ENCODE peak calls at places on chromosomes 1 and 21, in nine cellular contexts. H is left lung; S is T-cell; V is left ventricle myocardium superior; E is heart left ventricle; W is mucosa of descending colon; D is left cardiac atrium; C is stimulated activated memory B cell treated with anti-CD40 and anti-IgM and Interleukin-4, amounts not matched to agents 10 μg/mL and 1 μg/mL and 100 μg/mL, for 72 hours; N is central memory CD8-positive, alpha-beta T cell. G is an unnamed sample.

GRCh38 chr1:153548722-153549695 is at the start of gene S100A3:
- ATAC-seq in S (no peak), C (no peak), H (peak), D (peak), W (no peak), N (no peak), V (peak), E (peak), G (peak)

GRCh38 chr1:205523261-205523890 is 18.9 kb downstream of the CDK18 start:
- ATAC-seq in H (no peak), S (no peak), E (no peak), C (no peak), N (no peak), D (no peak), V (no peak), W (peak), G (no peak)

GRCh38 chr1:98059616-98060015 is 138.8 kb upstream of the DPYD start:
- ATAC-seq in N (no peak), C (no peak), W (no peak), V (no peak), S (no peak), H (no peak), D (no peak), E (no peak), G (no peak)

GRCh38 chr1:241813768-241814270 is 34.2 kb upstream of the EXO1 start:
- ATAC-seq in S (no peak), W (no peak), D (no peak), N (no peak), C (no peak), H (peak), E (no peak), V (no peak), G (no peak)

GRCh38 chr1:177351361-177352108 is 180.8 kb downstream of the BRINP2 start:
- ATAC-seq in H (peak), D (peak), C (no peak), V (no peak), W (peak), N (no peak), E (no peak), S (no peak), G (no peak)

GRCh38 chr1:10975567-10976326 is 36.7 kb upstream of the TARDBP start:
- ATAC-seq in N (no peak), W (peak), D (no peak), C (peak), E (no peak), H (peak), V (peak), S (no peak), G (peak)

GRCh38 chr1:13911697-13912619 is 212.0 kb downstream of the PRDM2 start:
- ATAC-seq in S (no peak), W (no peak), H (peak), N (no peak), E (no peak), V (no peak), C (no peak), D (no peak), G (no peak)

GRCh38 chr21:28393279-28393678 is 599.4 kb downstream of the LTN1 start:
- ATAC-seq in S (no peak), C (no peak), W (peak), H (peak), D (no peak), N (no peak), V (no peak), E (peak), G (peak)

GRCh38 chr1:99548924-99549605 is 96.8 kb upstream of the PALMD start:
- ATAC-seq in D (peak), W (no peak), E (peak), C (no peak), H (no peak), V (peak), S (no peak), N (no peak), G (no peak)

GRCh38 chr1:204093756-204094155 is 20.8 kb downstream of the SOX13 start:
- ATAC-seq in H (no peak), N (no peak), C (no peak), E (no peak), S (no peak), W (no peak), V (no peak), D (no peak), G (no peak)

GRCh38 chr1:12246584-12246983 is 16.8 kb downstream of the VPS13D start:
- ATAC-seq in V (no peak), H (no peak), D (no peak), S (no peak), N (no peak), W (no peak), C (no peak), E (no peak), G (no peak)

GRCh38 chr1:115924730-115925129 is 51.6 kb upstream of the SLC22A15 start:
- ATAC-seq in H (no peak), W (no peak), V (no peak), N (no peak), E (no peak), S (no peak), D (no peak), C (no peak), G (no peak)

GRCh38 chr1:161921990-161922389 is 101.7 kb downstream of the OLFML2B start:
- ATAC-seq in H (no peak), E (no peak), V (no peak), S (no peak), C (no peak), N (no peak), W (no peak), D (no peak), G (no peak)

GRCh38 chr1:57494679-57495078 is 70.8 kb upstream of the DAB1 start:
- ATAC-seq in V (no peak), S (no peak), C (no peak), E (no peak), H (no peak), W (no peak), D (no peak), N (no peak), G (no peak)

GRCh38 chr1:118158918-118159317 is 26.1 kb downstream of the SPAG17 start:
- ATAC-seq in W (no peak), S (no peak), N (no peak), V (no peak), D (no peak), H (peak), C (no peak), E (peak), G (peak)

GRCh38 chr1:17120962-17121837 is 1.9 kb upstream of the PADI2 start:
- ATAC-seq in V (no peak), W (no peak), D (no peak), E (no peak), C (no peak), S (no peak), H (peak), N (no peak), G (no peak)

GRCh38 chr1:89149229-89149628 is 23.3 kb upstream of the GBP2 start:
- ATAC-seq in C (no peak), E (no peak), S (no peak), H (peak), V (peak), W (peak), D (no peak), N (no peak), G (no peak)

GRCh38 chr1:153928245-153928644 is 5.5 kb upstream of the GATAD2B start:
- ATAC-seq in S (no peak), H (no peak), W (no peak), C (no peak), E (no peak), N (no peak), D (no peak), V (no peak), G (no peak)

GRCh38 chr1:15731735-15732685 is 4.0 kb upstream of the SLC25A34 start:
- ATAC-seq in D (no peak), C (no peak), V (no peak), N (no peak), S (no peak), E (no peak), W (no peak), H (no peak), G (no peak)

GRCh38 chr1:170213598-170213997 is 67.8 kb downstream of the NTMT2 start:
- ATAC-seq in N (no peak), S (no peak), V (peak), H (peak), D (peak), C (no peak), E (peak), W (no peak), G (no peak)

GRCh38 chr1:229762891-229763290 is 136.8 kb downstream of the URB2 start:
- ATAC-seq in C (no peak), H (no peak), N (no peak), D (no peak), W (no peak), E (peak), V (no peak), S (no peak), G (no peak)

GRCh38 chr1:15393475-15394260 is 16.0 kb upstream of the EFHD2 start:
- ATAC-seq in E (no peak), S (no peak), V (no peak), W (peak), N (no peak), H (no peak), D (no peak), C (no peak), G (no peak)